ENCODE peak calls at places on chromosomes 4 and X, in five cellular contexts. X is Calu3; L is hepatocyte; Y is NCI-H1105 treated with DMSO at 0.1 percent for 48 hours; U is CD4-positive, alpha-beta T cell. I is an unnamed sample.
A peak's percentile ranks its signal among the peaks of the same experiment; 100 is the strongest.

GRCh38 chr4:66095065-66095464 is 424.8 kb upstream of the EPHA5 start:
- DNase-seq in X (no peak), L (no peak), Y (no peak), U (no peak), I (no peak)

GRCh38 chrX:15619053-15619772 is 18.5 kb upstream of the ACE2 start:
- DNase-seq in X (peak; percentile 72), L (peak; percentile 78), Y (no peak), U (no peak), I (no peak)

GRCh38 chr4:155973639-155974475 is 20.2 kb upstream of the CTSO start:
- DNase-seq in X (no peak), L (no peak), Y (no peak), U (no peak), I (no peak)

GRCh38 chrX:82219129-82219528 is 1017.2 kb downstream of the SH3BGRL start:
- DNase-seq in X (no peak), L (no peak), Y (no peak), U (no peak), I (no peak)

GRCh38 chr4:77092832-77093800 is 17.3 kb upstream of the CCNI start:
- DNase-seq in X (no peak), L (no peak), Y (no peak), U (no peak), I (no peak)

GRCh38 chrX:120819126-120819525 is 56.5 kb downstream of the CT47B1 start:
- DNase-seq in X (no peak), L (no peak), Y (no peak), U (no peak), I (no peak)

GRCh38 chrX:17484592-17484991 is 109.6 kb downstream of the NHS start:
- DNase-seq in X (no peak), L (no peak), Y (no peak), U (no peak), I (no peak)

GRCh38 chr4:10413177-10413576 is 44.0 kb downstream of the ZNF518B start:
- DNase-seq in X (no peak), L (no peak), Y (no peak), U (no peak), I (no peak)

GRCh38 chr4:120902925-120903324 is 19.6 kb downstream of the PRDM5 start:
- DNase-seq in X (no peak), L (no peak), Y (no peak), U (no peak), I (no peak)

GRCh38 chrX:45143455-45143854 is 57.2 kb downstream of the DIPK2B start:
- DNase-seq in X (no peak), L (no peak), Y (no peak), U (no peak), I (no peak)

GRCh38 chr4:7424553-7425111 is 10.1 kb downstream of the PSAPL1 start:
- DNase-seq in X (no peak), L (no peak), Y (no peak), U (peak; percentile 25), I (no peak)

GRCh38 chr4:71231753-71232420 is 106.9 kb upstream of the SLC4A4 start:
- DNase-seq in X (no peak), L (no peak), Y (no peak), U (no peak), I (no peak)

GRCh38 chr4:101292901-101293300 is 54.4 kb downstream of the PPP3CA start:
- DNase-seq in X (no peak), L (no peak), Y (no peak), U (no peak), I (no peak)

GRCh38 chr4:72887152-72887551 is 182.4 kb downstream of the COX18 start:
- DNase-seq in X (no peak), L (no peak), Y (no peak), U (no peak), I (no peak)

GRCh38 chr4:1741208-1741607 is 19.9 kb downstream of the TACC3 start:
- DNase-seq in X (no peak), L (no peak), Y (no peak), U (no peak), I (no peak)

GRCh38 chrX:120334603-120335002 is 23.3 kb upstream of the TMEM255A start:
- DNase-seq in X (no peak), L (no peak), Y (no peak), U (no peak), I (no peak)

GRCh38 chr4:177442623-177443155 is 452 bp upstream of the AGA start:
- DNase-seq in X (no peak), L (no peak), Y (peak; percentile 25), U (no peak), I (no peak)

GRCh38 chr4:128913228-128913627 is 103.7 kb downstream of the JADE1 start:
- DNase-seq in X (no peak), L (no peak), Y (no peak), U (no peak), I (no peak)

GRCh38 chr4:94486372-94486801 is 34.6 kb downstream of the PDLIM5 start:
- DNase-seq in X (peak; percentile 18), L (no peak), Y (no peak), U (no peak), I (no peak)

GRCh38 chrX:87664381-87664780 is 146.8 kb downstream of the KLHL4 start:
- DNase-seq in X (no peak), L (peak; percentile 51), Y (peak; percentile 25), U (no peak), I (no peak)

GRCh38 chr4:73341454-73341853 is 62.6 kb upstream of the ALB start:
- DNase-seq in X (peak; percentile 35), L (peak; percentile 75), Y (peak; percentile 63), U (no peak), I (no peak)

GRCh38 chr4:138110815-138111214 is 131.3 kb downstream of the SLC7A11 start:
- DNase-seq in X (no peak), L (no peak), Y (no peak), U (no peak), I (no peak)

GRCh38 chr4:184100297-184100885 is 117.3 kb downstream of the ENPP6 start:
- DNase-seq in X (no peak), L (peak; percentile 51), Y (no peak), U (peak; percentile 54), I (no peak)

GRCh38 chrX:110699109-110699508 is 96.5 kb downstream of the CHRDL1 start:
- DNase-seq in X (no peak), L (no peak), Y (no peak), U (no peak), I (no peak)

GRCh38 chr4:140212646-140213045 is 58.7 kb upstream of the MAML3 start:
- DNase-seq in X (no peak), L (peak; percentile 12), Y (no peak), U (no peak), I (no peak)

GRCh38 chr4:113209652-113210320 is 160.3 kb downstream of the ANK2 start:
- DNase-seq in X (no peak), L (no peak), Y (no peak), U (no peak), I (no peak)

GRCh38 chr4:165288639-165289428 is 38.6 kb upstream of the MSMO1 start:
- DNase-seq in X (no peak), L (no peak), Y (no peak), U (no peak), I (no peak)

GRCh38 chr4:109989044-109989443 is 76.4 kb downstream of the EGF start:
- DNase-seq in X (peak; percentile 32), L (peak; percentile 54), Y (no peak), U (no peak), I (no peak)